ENCODE peak calls at places on chromosomes 6 and 20, in six cellular contexts. B is MCF 10A; G is CD8-positive, alpha-beta memory T cell; H is KG1; Z is AG04450; K is amniotic stem cell. M is an unnamed sample.
A peak's percentile ranks its signal among the peaks of the same experiment; 100 is the strongest.

GRCh38 chr20:61439251-61439650 is 187.2 kb downstream of the CDH4 start:
- DNase-seq in B (peak; percentile 30), G (no peak), H (no peak), Z (no peak), K (no peak), M (no peak)

GRCh38 chr20:48143435-48144081 is 358.3 kb upstream of the SULF2 start:
- DNase-seq in B (no peak), G (no peak), H (no peak), Z (no peak), K (no peak), M (no peak)

GRCh38 chr6:43703512-43704429 is 16.2 kb upstream of the MRPS18A start:
- DNase-seq in B (no peak), G (no peak), H (no peak), Z (no peak), K (no peak), M (no peak)

GRCh38 chr6:3869284-3869631 is 20.1 kb downstream of the FAM50B start:
- DNase-seq in B (no peak), G (no peak), H (no peak), Z (no peak), K (no peak), M (no peak)

GRCh38 chr6:12886961-12887775 is 170.6 kb downstream of the PHACTR1 start:
- DNase-seq in B (no peak), G (no peak), H (no peak), Z (no peak), K (no peak), M (no peak)

GRCh38 chr6:84847349-84848160 is 83.2 kb upstream of the TBX18 start:
- DNase-seq in B (peak; percentile 71), G (no peak), H (no peak), Z (no peak), K (no peak), M (no peak)

GRCh38 chr20:32973077-32973717 is 31.0 kb downstream of the SUN5 start:
- DNase-seq in B (no peak), G (no peak), H (no peak), Z (no peak), K (no peak), M (no peak)

GRCh38 chr6:143773503-143773902 is 69.6 kb upstream of the LTV1 start:
- DNase-seq in B (no peak), G (no peak), H (no peak), Z (no peak), K (no peak), M (no peak)

M was measured in RWPE1.